ENCODE peak calls at places on chromosome 16, in seven cellular contexts. P, O, A, D, K, W and H are unnamed samples.

GRCh38 chr16:12092347-12092882 is 115.9 kb downstream of the SNX29 start:
- DNase-seq in P (peak; percentile 89), O (no peak), A (peak; percentile 91), D (no peak), K (peak; percentile 5), W (no peak), H (peak; percentile 52)

GRCh38 chr16:57627184-57627871 is 1.1 kb upstream of the ADGRG1 start:
- DNase-seq in P (peak; percentile 77), O (no peak), A (peak; percentile 88), D (peak; percentile 71), K (no peak), W (no peak), H (peak; percentile 66)

GRCh38 chr16:29883987-29884386 is 15.4 kb downstream of the SEZ6L2 start:
- DNase-seq in P (no peak), O (no peak), A (no peak), D (no peak), K (no peak), W (no peak), H (no peak)

GRCh38 chr16:86490859-86491642 is 19.3 kb upstream of the FOXF1 start:
- DNase-seq in P (no peak), O (peak; percentile 42), A (peak; percentile 68), D (no peak), K (no peak), W (no peak), H (peak; percentile 87)

GRCh38 chr16:71250461-71251232 is 20.1 kb upstream of the HYDIN start:
- DNase-seq in P (no peak), O (no peak), A (no peak), D (peak; percentile 44), K (no peak), W (no peak), H (no peak)

GRCh38 chr16:56048425-56049100 is 142.7 kb upstream of the GNAO1 start:
- DNase-seq in P (no peak), O (no peak), A (no peak), D (no peak), K (no peak), W (no peak), H (no peak)

GRCh38 chr16:74862743-74863244 is 88.2 kb upstream of the FA2H start:
- DNase-seq in P (peak; percentile 60), O (no peak), A (peak; percentile 57), D (peak; percentile 80), K (no peak), W (no peak), H (peak; percentile 45)

GRCh38 chr16:50945136-50945535 is 203.2 kb downstream of the CYLD start:
- DNase-seq in P (no peak), O (no peak), A (no peak), D (no peak), K (no peak), W (no peak), H (no peak)

GRCh38 chr16:55297062-55297909 is 26.7 kb upstream of the IRX6 start:
- DNase-seq in P (no peak), O (no peak), A (no peak), D (peak; percentile 27), K (no peak), W (no peak), H (no peak)

GRCh38 chr16:87416826-87417471 is 24.8 kb downstream of the MAP1LC3B start:
- DNase-seq in P (peak; percentile 75), O (peak; percentile 58), A (peak; percentile 60), D (no peak), K (peak; percentile 64), W (no peak), H (no peak)

GRCh38 chr16:54115558-54115957 is 171.0 kb downstream of the IRX3 start:
- DNase-seq in P (no peak), O (no peak), A (no peak), D (no peak), K (no peak), W (no peak), H (no peak)

GRCh38 chr16:86398622-86399021 is 111.7 kb upstream of the FOXF1 start:
- DNase-seq in P (peak; percentile 54), O (no peak), A (peak; percentile 93), D (no peak), K (no peak), W (no peak), H (no peak)

GRCh38 chr16:20249247-20249646 is 78.1 kb downstream of the GP2 start:
- DNase-seq in P (no peak), O (no peak), A (no peak), D (no peak), K (no peak), W (no peak), H (no peak)

GRCh38 chr16:79677799-79678525 is 77.4 kb upstream of the MAF start:
- DNase-seq in P (no peak), O (no peak), A (peak; percentile 31), D (no peak), K (no peak), W (no peak), H (no peak)

GRCh38 chr16:74865922-74866598 is 91.4 kb upstream of the FA2H start:
- DNase-seq in P (peak; percentile 4), O (no peak), A (no peak), D (peak; percentile 83), K (no peak), W (no peak), H (no peak)

GRCh38 chr16:89006036-89006752 is 29.2 kb upstream of the CBFA2T3 start:
- DNase-seq in P (no peak), O (peak; percentile 70), A (no peak), D (no peak), K (peak; percentile 13), W (no peak), H (no peak)

GRCh38 chr16:8686031-8686621 is 11.7 kb downstream of the ABAT start:
- DNase-seq in P (no peak), O (no peak), A (no peak), D (no peak), K (no peak), W (peak; percentile 31), H (no peak)

GRCh38 chr16:11218324-11218962 is 37.6 kb downstream of the SOCS1 start:
- DNase-seq in P (no peak), O (no peak), A (no peak), D (peak; percentile 52), K (no peak), W (no peak), H (no peak)

GRCh38 chr16:3087243-3087791 is 11.8 kb downstream of the ZSCAN10 start:
- DNase-seq in P (peak; percentile 29), O (no peak), A (no peak), D (peak; percentile 48), K (no peak), W (peak; percentile 60), H (no peak)

GRCh38 chr16:52491216-52491615 is 55.7 kb downstream of the TOX3 start:
- DNase-seq in P (no peak), O (no peak), A (no peak), D (peak; percentile 20), K (no peak), W (no peak), H (no peak)

GRCh38 chr16:67246081-67246944 is 968 bp downstream of the FHOD1 start:
- DNase-seq in P (peak; percentile 94), O (peak; percentile 92), A (peak; percentile 94), D (peak; percentile 97), K (peak; percentile 72), W (peak; percentile 88), H (peak; percentile 82)

GRCh38 chr16:24974859-24975258 is 40.3 kb downstream of the ARHGAP17 start:
- DNase-seq in P (no peak), O (no peak), A (no peak), D (no peak), K (no peak), W (no peak), H (no peak)

GRCh38 chr16:88534731-88535141 is 35.5 kb upstream of the ZC3H18 start:
- DNase-seq in P (peak; percentile 43), O (no peak), A (peak; percentile 52), D (peak; percentile 65), K (no peak), W (no peak), H (no peak)

GRCh38 chr16:50245417-50246298 is 20.7 kb upstream of the ADCY7 start:
- DNase-seq in P (peak; percentile 48), O (peak; percentile 86), A (peak; percentile 53), D (peak; percentile 48), K (peak; percentile 63), W (no peak), H (peak; percentile 96)

GRCh38 chr16:65366316-65366715 is 244.5 kb upstream of the CDH11 start:
- DNase-seq in P (no peak), O (no peak), A (no peak), D (no peak), K (no peak), W (no peak), H (no peak)

GRCh38 chr16:66717112-66717675 is 20.7 kb upstream of the CMTM4 start:
- DNase-seq in P (peak; percentile 67), O (no peak), A (peak; percentile 49), D (peak; percentile 80), K (no peak), W (peak; percentile 14), H (peak; percentile 57)

GRCh38 chr16:29962344-29962994 is 590 bp downstream of the TMEM219 start:
- DNase-seq in P (peak; percentile 66), O (no peak), A (peak; percentile 68), D (no peak), K (peak; percentile 29), W (peak; percentile 41), H (peak; percentile 31)

GRCh38 chr16:4052801-4053662 is 63.2 kb downstream of the ADCY9 start:
- DNase-seq in P (peak; percentile 42), O (peak; percentile 82), A (peak; percentile 73), D (no peak), K (peak; percentile 58), W (peak; percentile 78), H (peak; percentile 61)

GRCh38 chr16:20944861-20945390 is 44.4 kb downstream of the LYRM1 start:
- DNase-seq in P (peak; percentile 52), O (no peak), A (peak; percentile 38), D (peak; percentile 16), K (no peak), W (no peak), H (no peak)

GRCh38 chr16:2033057-2033911 is 6.6 kb downstream of the NHERF2 start:
- DNase-seq in P (peak; percentile 73), O (peak; percentile 92), A (peak; percentile 74), D (no peak), K (peak; percentile 68), W (peak; percentile 81), H (peak; percentile 78)
- H3K4me1 ChIP-seq in P (peaks cover 7% of the 10 kb centered on the region), O (no peaks in the 10 kb centered on the region), A (peaks cover 85% of the 10 kb centered on the region), D (no peaks in the 10 kb centered on the region), K (peaks cover 88% of the 10 kb centered on the region), W (peaks cover 94% of the 10 kb centered on the region), H (peaks cover 57% of the 10 kb centered on the region)

GRCh38 chr16:59527206-59527997 is 793.3 kb upstream of the GOT2 start:
- DNase-seq in P (no peak), O (no peak), A (peak; percentile 69), D (no peak), K (no peak), W (no peak), H (peak; percentile 91)
- H3K4me3 ChIP-seq in P (no peak overlapping the region), O (no peak overlapping the region), A (no peak overlapping the region), D (no peak overlapping the region), K (no peak overlapping the region), W (no peak overlapping the region), H (peak overlapping the region; percentile 13)

GRCh38 chr16:48546774-48547173 is 63.2 kb downstream of the N4BP1 start:
- DNase-seq in P (no peak), O (no peak), A (no peak), D (no peak), K (no peak), W (no peak), H (no peak)
- H3K36me3 ChIP-seq in P (peaks cover 5% of the 10 kb centered on the region), O (no peaks in the 10 kb centered on the region), A (peaks cover 29% of the 10 kb centered on the region), D (peaks cover 10% of the 10 kb centered on the region), K (peaks cover 16% of the 10 kb centered on the region), W (no peaks in the 10 kb centered on the region), H (peaks cover 31% of the 10 kb centered on the region)

DNA sequence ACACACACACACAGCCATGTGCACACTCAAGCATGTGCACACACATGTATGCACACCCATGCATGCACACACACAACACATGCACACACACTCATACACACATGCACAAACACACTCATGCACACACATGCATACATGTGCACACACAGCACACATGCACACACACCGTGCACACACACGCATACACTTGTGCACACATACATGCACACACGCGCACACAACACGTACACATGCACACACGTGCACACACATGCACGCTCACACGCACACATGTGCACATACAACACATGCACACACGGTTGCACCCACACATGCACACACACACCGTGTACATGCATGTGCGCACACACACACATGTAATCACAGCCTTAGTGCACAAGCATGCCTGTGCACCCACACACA is 230.4 kb upstream of the GSE1 start:
- DNase-seq in P (no peak), O (no peak), A (no peak), D (no peak), K (no peak), W (no peak), H (no peak)
- H3K4me1 ChIP-seq in P (peaks cover 25% of the 10 kb centered on the region), O (no peaks in the 10 kb centered on the region), A (peaks cover 41% of the 10 kb centered on the region), D (no peaks in the 10 kb centered on the region), K (peaks cover 16% of the 10 kb centered on the region), W (peaks cover 41% of the 10 kb centered on the region), H (peaks cover under 1% of the 10 kb centered on the region)